ENCODE peak calls at places on chromosomes 13 and 19, in nine cellular contexts. P is NCI-H1105; J is stimulated activated CD4-positive, alpha-beta T cell treated with anti-CD3 and anti-CD28 coated beads, Interleukin-4, amount 100 ng/mL, for 1 hour; Y is NCI-H774; D is foreskin fibroblast; A is T-helper 2 cell; C is dermis blood vessel endothelial cell; U is AG04450; Z is brain microvascular endothelial cell. V is an unnamed sample.

GRCh38 chr19:40281381-40282208 is 3.5 kb downstream of the AKT2 start:
- DNase-seq in P (no peak), J (no peak), Y (no peak), D (peak), A (no peak), C (peak), U (no peak), Z (no peak), V (no peak)

GRCh38 chr19:49395581-49396407 is 7.7 kb downstream of the KASH5 start:
- DNase-seq in P (no peak), J (no peak), Y (no peak), D (no peak), A (no peak), C (no peak), U (no peak), Z (no peak), V (no peak)

GRCh38 chr19:48578891-48579290 is 26.9 kb downstream of the SULT2B1 start:
- DNase-seq in P (no peak), J (no peak), Y (no peak), D (no peak), A (no peak), C (no peak), U (no peak), Z (peak), V (no peak)

GRCh38 chr19:10279737-10280442 is 6.9 kb upstream of the ICAM4 start:
- DNase-seq in P (no peak), J (no peak), Y (no peak), D (no peak), A (no peak), C (no peak), U (no peak), Z (no peak), V (no peak)

GRCh38 chr13:104871456-104871855 is 1664.0 kb downstream of the EFNB2 start:
- DNase-seq in P (no peak), J (no peak), Y (no peak), D (no peak), A (no peak), C (no peak), U (no peak), Z (no peak), V (no peak)

GRCh38 chr13:46124531-46124966 is 19.7 kb upstream of the CPB2 start:
- DNase-seq in P (no peak), J (peak), Y (no peak), D (no peak), A (no peak), C (no peak), U (no peak), Z (no peak), V (no peak)

GRCh38 chr19:35862528-35862927 is 5.8 kb downstream of the KIRREL2 start:
- DNase-seq in P (no peak), J (no peak), Y (no peak), D (no peak), A (no peak), C (no peak), U (no peak), Z (no peak), V (no peak)

GRCh38 chr13:44833626-44834025 is 155.6 kb downstream of the NUFIP1 start:
- DNase-seq in P (no peak), J (no peak), Y (no peak), D (no peak), A (no peak), C (no peak), U (no peak), Z (no peak), V (no peak)

GRCh38 chr19:50327461-50328256 is 1.5 kb downstream of the KCNC3 start:
- DNase-seq in P (no peak), J (no peak), Y (no peak), D (no peak), A (no peak), C (no peak), U (no peak), Z (no peak), V (no peak)

GRCh38 chr19:43639507-43640423 is at the start of gene CADM4:
- DNase-seq in P (peak), J (peak), Y (peak), D (no peak), A (peak), C (peak), U (no peak), Z (no peak), V (no peak)

GRCh38 chr13:32315255-32316029 is at the start of the genes BRCA2 and ZAR1L:
- DNase-seq in P (peak), J (peak), Y (peak), D (peak), A (peak), C (peak), U (peak), Z (peak), V (peak)

GRCh38 chr19:11203194-11204075 is 6.1 kb upstream of the KANK2 start:
- DNase-seq in P (peak), J (peak), Y (no peak), D (peak), A (no peak), C (peak), U (peak), Z (peak), V (peak)

GRCh38 chr19:19385900-19386339 is 19.6 kb upstream of the GATAD2A start:
- DNase-seq in P (no peak), J (peak), Y (no peak), D (no peak), A (no peak), C (no peak), U (no peak), Z (no peak), V (no peak)

GRCh38 chr19:38722947-38723605 is 21.2 kb downstream of the CAPN12 start:
- DNase-seq in P (no peak), J (no peak), Y (no peak), D (no peak), A (no peak), C (no peak), U (no peak), Z (no peak), V (no peak)

V was measured in RCC 7860.